ENCODE peak calls at places on chromosomes 5 and 9, in ten cellular contexts. S, N, H, L, O, X, I, C, J and U are unnamed samples. For H3K9me3, the result is how much of the 10 kb centered on the place peaks cover.

GRCh38 chr9:132409828-132410528 is at the start of gene CFAP77:
- DNase-seq in S (peak), N (peak), H (peak), L (peak), O (peak), X (peak), I (peak), C (peak), J (peak), U (peak)

GRCh38 chr5:40378431-40379175 is 301.1 kb upstream of the PTGER4 start:
- DNase-seq in S (no peak), N (no peak), H (no peak), L (no peak), O (no peak), X (no peak), I (no peak), C (no peak), J (no peak), U (no peak)

GRCh38 chr5:66987949-66988838 is 208.4 kb downstream of the CD180 start:
- DNase-seq in S (no peak), N (no peak), H (no peak), L (no peak), O (peak), X (peak), I (no peak), C (no peak), J (peak), U (no peak)

GRCh38 chr5:38163636-38164237 is 94.6 kb upstream of the EGFLAM start:
- DNase-seq in S (no peak), N (no peak), H (no peak), L (no peak), O (no peak), X (no peak), I (no peak), C (peak), J (no peak), U (no peak)

GRCh38 chr9:129849901-129850300 is 14.6 kb downstream of the USP20 start:
- DNase-seq in S (no peak), N (no peak), H (no peak), L (no peak), O (no peak), X (no peak), I (no peak), C (no peak), J (no peak), U (no peak)

GRCh38 chr9:108125541-108125940 is 636.0 kb upstream of the KLF4 start:
- DNase-seq in S (no peak), N (no peak), H (no peak), L (no peak), O (no peak), X (no peak), I (no peak), C (no peak), J (no peak), U (no peak)

GRCh38 chr9:78714591-78714990 is 417.7 kb downstream of the PSAT1 start:
- DNase-seq in S (no peak), N (no peak), H (no peak), L (no peak), O (no peak), X (no peak), I (no peak), C (no peak), J (no peak), U (no peak)

GRCh38 chr5:173590436-173591299 is 25.8 kb downstream of the BOD1 start:
- DNase-seq in S (no peak), N (no peak), H (no peak), L (no peak), O (no peak), X (no peak), I (no peak), C (no peak), J (no peak), U (no peak)

GRCh38 chr5:53378590-53379247 is 101.7 kb upstream of the FST start:
- DNase-seq in S (no peak), N (no peak), H (no peak), L (no peak), O (no peak), X (no peak), I (no peak), C (peak), J (no peak), U (no peak)

GRCh38 chr5:168822745-168823281 is 243.6 kb upstream of the PANK3 start:
- DNase-seq in S (no peak), N (no peak), H (no peak), L (no peak), O (no peak), X (no peak), I (no peak), C (peak), J (no peak), U (no peak)

GRCh38 chr5:135843571-135844337 is 9.3 kb downstream of the SLC25A48 start:
- DNase-seq in S (no peak), N (no peak), H (no peak), L (peak), O (no peak), X (no peak), I (no peak), C (peak), J (no peak), U (peak)

GRCh38 chr5:143442398-143442797 is 38.9 kb upstream of the NR3C1 start:
- DNase-seq in S (no peak), N (no peak), H (no peak), L (no peak), O (no peak), X (no peak), I (no peak), C (no peak), J (no peak), U (no peak)

GRCh38 chr9:88007291-88007650 is 32.9 kb upstream of the CDK20 start:
- DNase-seq in S (no peak), N (no peak), H (peak), L (no peak), O (no peak), X (no peak), I (no peak), C (no peak), J (no peak), U (no peak)

GRCh38 chr5:143019614-143020515 is 249.7 kb downstream of the ARHGAP26 start:
- DNase-seq in S (no peak), N (no peak), H (no peak), L (no peak), O (no peak), X (no peak), I (no peak), C (no peak), J (no peak), U (no peak)

GRCh38 chr5:40689442-40689841 is 9.7 kb downstream of the PTGER4 start:
- DNase-seq in S (no peak), N (peak), H (no peak), L (peak), O (no peak), X (peak), I (no peak), C (peak), J (peak), U (no peak)

GRCh38 chr9:7520396-7520795 is 279.2 kb downstream of the DMAC1 start:
- DNase-seq in S (no peak), N (no peak), H (no peak), L (no peak), O (no peak), X (no peak), I (no peak), C (no peak), J (no peak), U (no peak)

GRCh38 chr9:133558191-133559126 is 24.0 kb downstream of the ADAMTSL2 start:
- DNase-seq in S (no peak), N (no peak), H (no peak), L (peak), O (peak), X (peak), I (no peak), C (peak), J (no peak), U (no peak)

GRCh38 chr5:111742595-111742994 is 14.4 kb downstream of the NREP start:
- DNase-seq in S (no peak), N (no peak), H (no peak), L (no peak), O (no peak), X (peak), I (peak), C (no peak), J (no peak), U (no peak)

GRCh38 chr9:84945878-84946538 is 276.5 kb downstream of the NTRK2 start:
- DNase-seq in S (no peak), N (no peak), H (no peak), L (no peak), O (no peak), X (no peak), I (no peak), C (no peak), J (no peak), U (no peak)

GRCh38 chr9:35611230-35611797 is 6.3 kb downstream of the TESK1 start:
- DNase-seq in S (no peak), N (no peak), H (peak), L (peak), O (peak), X (peak), I (no peak), C (peak), J (peak), U (peak)

GRCh38 chr9:96604005-96604320 is 15.7 kb downstream of the CDC14B start:
- DNase-seq in S (no peak), N (no peak), H (no peak), L (no peak), O (no peak), X (no peak), I (peak), C (no peak), J (no peak), U (no peak)

GRCh38 chr9:129262261-129262660 is 84.2 kb upstream of the IER5L start:
- DNase-seq in S (no peak), N (no peak), H (no peak), L (no peak), O (no peak), X (no peak), I (no peak), C (no peak), J (no peak), U (no peak)

GRCh38 chr9:14106699-14107098 is 207.2 kb downstream of the NFIB start:
- DNase-seq in S (no peak), N (no peak), H (no peak), L (no peak), O (no peak), X (no peak), I (no peak), C (no peak), J (no peak), U (no peak)

GRCh38 chr9:2872307-2872940 is 28.5 kb upstream of the PUM3 start:
- DNase-seq in S (peak), N (no peak), H (no peak), L (peak), O (no peak), X (peak), I (no peak), C (peak), J (peak), U (peak)

GRCh38 chr9:21661626-21662025 is 140.8 kb upstream of the MTAP start:
- DNase-seq in S (no peak), N (no peak), H (no peak), L (no peak), O (no peak), X (no peak), I (no peak), C (no peak), J (no peak), U (no peak)

GRCh38 chr5:113359419-113359818 is 75.4 kb downstream of the TSSK1B start:
- DNase-seq in S (no peak), N (no peak), H (no peak), L (no peak), O (no peak), X (no peak), I (no peak), C (no peak), J (no peak), U (no peak)

GRCh38 chr5:77321793-77322394 is 111.4 kb downstream of the PDE8B start:
- DNase-seq in S (no peak), N (no peak), H (no peak), L (no peak), O (no peak), X (no peak), I (no peak), C (no peak), J (no peak), U (no peak)

GRCh38 chr5:157959355-157959754 is 100.4 kb upstream of the CLINT1 start:
- DNase-seq in S (no peak), N (no peak), H (no peak), L (no peak), O (no peak), X (no peak), I (no peak), C (no peak), J (no peak), U (no peak)

GRCh38 chr5:157955541-157956172 is 96.7 kb upstream of the CLINT1 start:
- DNase-seq in S (no peak), N (no peak), H (no peak), L (no peak), O (no peak), X (no peak), I (no peak), C (peak), J (no peak), U (no peak)

GRCh38 chr5:157952374-157952685 is 93.4 kb upstream of the CLINT1 start:
- DNase-seq in S (no peak), N (no peak), H (no peak), L (no peak), O (no peak), X (no peak), I (no peak), C (no peak), J (no peak), U (no peak)

GRCh38 chr5:157951673-157952373 is 92.9 kb upstream of the CLINT1 start:
- DNase-seq in S (no peak), N (no peak), H (no peak), L (no peak), O (no peak), X (no peak), I (no peak), C (no peak), J (no peak), U (no peak)

DNA sequence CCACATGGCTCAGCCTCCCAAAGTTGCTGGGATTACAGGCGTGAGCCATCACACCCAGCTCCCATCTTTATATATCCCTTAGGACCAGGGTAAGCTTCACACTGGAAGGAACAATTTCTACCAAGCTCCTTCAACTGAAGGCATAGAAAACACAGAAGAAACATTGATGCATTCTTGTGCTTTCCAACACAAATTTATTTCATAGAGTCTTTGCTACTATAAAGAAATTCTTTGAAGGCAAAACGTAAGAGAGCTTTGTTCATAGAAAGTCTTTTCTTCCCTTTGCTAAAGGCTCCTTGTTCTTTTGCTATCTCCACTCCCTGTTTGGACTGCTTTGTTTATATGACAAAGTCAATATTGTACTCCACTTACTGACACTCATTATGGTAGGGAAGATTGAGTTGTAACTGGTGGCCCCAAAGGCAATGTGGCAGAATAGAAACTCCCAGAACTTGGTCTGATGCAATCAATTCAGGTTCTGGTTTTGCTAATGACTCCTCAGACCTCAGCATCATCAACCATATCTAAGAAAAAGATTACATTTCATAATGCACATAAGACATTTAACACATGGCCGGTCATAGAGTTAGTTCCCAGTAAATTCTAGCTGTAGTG is 97.4 kb upstream of the CLINT1 start:
- DNase-seq in S (no peak), N (no peak), H (no peak), L (no peak), O (no peak), X (peak), I (no peak), C (peak), J (no peak), U (no peak)
- H3K9me3 ChIP-seq in S (under half), N (under half), H (under half), L (under half), O (under half), X (under half), I (under half), C (under half), J (under half), U (under half)

DNA sequence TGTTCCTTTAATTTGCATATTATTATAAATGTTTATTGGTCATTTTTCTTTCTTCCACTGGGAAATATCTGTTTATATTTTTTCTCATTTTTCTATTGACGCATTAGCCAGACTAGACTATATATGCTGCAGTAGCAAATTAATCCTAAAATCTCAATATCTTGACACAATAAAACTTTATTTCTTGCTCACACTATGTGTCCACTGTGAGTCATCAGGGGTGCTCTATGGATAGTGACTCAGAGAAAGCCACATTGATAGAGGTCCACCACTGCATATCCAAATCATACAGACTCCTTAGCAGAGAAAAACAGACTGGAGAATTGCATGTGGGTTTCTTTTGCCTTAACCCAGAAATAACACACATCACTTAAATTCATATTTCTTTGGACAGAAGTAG is 20.8 kb downstream of the OR1L3 start:
- DNase-seq in S (no peak), N (no peak), H (no peak), L (no peak), O (no peak), X (no peak), I (no peak), C (peak), J (no peak), U (no peak)
- H3K9me3 ChIP-seq in S (under half), N (under half), H (under half), L (under half), O (under half), X (under half), I (under half), C (under half), J (under half), U (under half)

GRCh38 chr9:138096192-138096845 is 218.7 kb downstream of the CACNA1B start:
- DNase-seq in S (no peak), N (no peak), H (no peak), L (no peak), O (no peak), X (no peak), I (no peak), C (no peak), J (no peak), U (no peak)
- H3K9me3 ChIP-seq in S (under half), N (under half), H (under half), L (under half), O (under half), X (under half), I (under half), C (under half), J (under half), U (under half)

GRCh38 chr5:176368726-176369125 is 3.4 kb downstream of the ARL10 start:
- DNase-seq in S (no peak), N (no peak), H (no peak), L (no peak), O (no peak), X (no peak), I (no peak), C (no peak), J (no peak), U (no peak)

GRCh38 chr5:176371621-176372539 is 6.6 kb downstream of the ARL10 start:
- DNase-seq in S (no peak), N (no peak), H (no peak), L (no peak), O (no peak), X (no peak), I (no peak), C (peak), J (no peak), U (no peak)

GRCh38 chr5:176366575-176366894 is 1.2 kb downstream of the ARL10 start:
- DNase-seq in S (no peak), N (no peak), H (no peak), L (no peak), O (no peak), X (no peak), I (no peak), C (no peak), J (no peak), U (no peak)

GRCh38 chr5:176373100-176373818 is 8.0 kb downstream of the ARL10 start:
- DNase-seq in S (no peak), N (no peak), H (no peak), L (no peak), O (no peak), X (no peak), I (no peak), C (no peak), J (no peak), U (no peak)

DNA sequence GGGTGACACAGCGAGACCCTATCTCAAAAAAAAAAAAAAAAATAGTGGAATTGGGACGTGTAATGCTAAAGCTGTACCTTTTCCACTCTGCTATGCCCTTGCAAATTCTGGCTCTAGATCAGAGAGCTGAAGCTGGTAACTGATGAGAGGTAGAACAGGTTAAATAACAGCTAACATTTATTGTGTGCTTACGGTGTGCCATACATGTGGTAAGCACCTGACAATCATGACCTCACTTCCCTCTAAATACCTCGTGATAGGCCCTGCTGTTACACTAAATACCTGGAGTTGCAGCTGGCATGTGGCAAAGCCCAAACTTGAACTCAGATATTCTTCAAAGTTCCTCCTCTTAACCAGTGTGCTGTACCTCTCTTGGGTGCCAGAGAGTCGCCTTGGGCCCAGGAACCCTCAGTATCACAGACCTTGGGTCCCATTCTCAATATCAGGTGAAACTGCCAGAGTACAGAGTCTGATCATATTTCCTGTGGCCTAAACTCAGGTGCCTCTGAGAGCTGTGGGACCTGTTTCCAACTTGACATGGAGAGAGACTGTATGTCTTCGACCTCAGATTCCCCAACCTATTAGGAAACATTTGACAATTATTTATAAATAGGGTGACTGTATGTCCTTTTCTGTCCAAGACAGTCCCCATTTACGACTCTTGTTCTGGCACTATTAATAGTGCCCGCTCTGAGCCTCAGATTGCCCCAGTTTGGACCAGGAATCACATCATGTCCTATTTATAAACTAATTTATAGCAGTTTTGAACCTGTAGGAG is 4.8 kb downstream of the ARL10 start:
- DNase-seq in S (no peak), N (no peak), H (no peak), L (no peak), O (no peak), X (no peak), I (no peak), C (no peak), J (no peak), U (no peak)
- H3K9me3 ChIP-seq in S (under half), N (under half), H (under half), L (under half), O (under half), X (under half), I (under half), C (under half), J (under half), U (under half)